ENCODE peak calls at places on chromosomes 7 and 10, in eight cellular contexts. L is A549, Z is H54, T is GM12892, U is stomach, M is Peyer's patch, J is vagina, B is breast epithelium. G is an unnamed sample.

GRCh38 chr7:77199008-77199966 is at the start of gene FGL2:
- DNase-seq in L (no peak), J (no peak), T (no peak), B (peak), Z (no peak), U (peak), M (peak), G (no peak)

GRCh38 chr10:111956841-111957240 is 226.7 kb downstream of the GPAM start:
- DNase-seq in J (no peak), Z (no peak), U (no peak), T (no peak), L (peak), M (no peak), B (no peak), G (no peak)

GRCh38 chr7:142711196-142711595 is 38.1 kb upstream of the PRSS1 start:
- DNase-seq in L (no peak), T (no peak), J (no peak), B (no peak), U (no peak), Z (no peak), M (no peak), G (no peak)

GRCh38 chr7:155255660-155256059 is 42.0 kb upstream of the INSIG1 start:
- DNase-seq in J (no peak), B (no peak), M (no peak), U (no peak), Z (no peak), L (no peak), T (no peak), G (no peak)

GRCh38 chr7:157978766-157979165 is 608.9 kb downstream of the PTPRN2 start:
- DNase-seq in L (no peak), T (no peak), U (no peak), M (no peak), Z (no peak), B (no peak), J (no peak), G (no peak)

GRCh38 chr10:67612577-67613537 is 83.1 kb downstream of the CTNNA3 start:
- DNase-seq in L (no peak), Z (peak), B (no peak), J (no peak), T (no peak), M (no peak), U (no peak), G (no peak)

GRCh38 chr7:148410905-148411304 is 179.7 kb upstream of the C7orf33 start:
- DNase-seq in Z (no peak), L (no peak), B (no peak), T (no peak), M (no peak), J (no peak), U (no peak), G (no peak)

GRCh38 chr7:129989466-129989865 is 36.7 kb upstream of the UBE2H start:
- DNase-seq in L (no peak), M (no peak), B (no peak), Z (no peak), T (no peak), U (no peak), J (no peak), G (no peak)

GRCh38 chr10:113316506-113316905 is 236.3 kb upstream of the HABP2 start:
- DNase-seq in Z (no peak), J (no peak), M (no peak), L (no peak), B (no peak), U (no peak), T (no peak), G (no peak)

GRCh38 chr7:157963526-157963925 is 624.1 kb downstream of the PTPRN2 start:
- DNase-seq in M (no peak), J (no peak), B (no peak), L (no peak), T (no peak), U (no peak), Z (no peak), G (no peak)

GRCh38 chr10:102645741-102646609 is 1.7 kb downstream of the TRIM8 start:
- DNase-seq in T (peak), B (peak), Z (peak), M (peak), U (peak), J (no peak), L (peak), G (peak)
- TF ChIP-seq POLR2A in T (no peak), B (peak), Z (peak), M (peak), U (no peak), J (no peak), L (peak), G (peak)

GRCh38 chr7:100720645-100721504 is 607 bp downstream of the EPO start:
- DNase-seq in L (no peak), B (no peak), U (no peak), Z (no peak), J (no peak), T (no peak), M (no peak), G (no peak)
- TF ChIP-seq POLR2A in L (no peak), B (no peak), U (no peak), Z (no peak), J (no peak), T (no peak), M (no peak), G (no peak)

GRCh38 chr7:362416-363096 is 72.6 kb downstream of the FOXL3 start:
- DNase-seq in U (no peak), J (no peak), L (no peak), T (no peak), B (no peak), M (peak), Z (no peak), G (no peak)
- TF ChIP-seq POLR2A in U (no peak), J (no peak), L (no peak), T (no peak), B (no peak), M (no peak), Z (no peak), G (no peak)

GRCh38 chr7:12855036-12855435 is 167.6 kb downstream of the ARL4A start:
- DNase-seq in U (no peak), L (no peak), T (no peak), Z (no peak), J (no peak), M (no peak), B (no peak), G (no peak)

GRCh38 chr7:12851841-12852240 is 164.4 kb downstream of the ARL4A start:
- DNase-seq in L (peak), B (no peak), Z (no peak), U (no peak), J (no peak), T (no peak), M (no peak), G (no peak)

GRCh38 chr7:12847001-12847400 is 159.6 kb downstream of the ARL4A start:
- DNase-seq in T (no peak), B (no peak), M (no peak), Z (no peak), L (no peak), J (no peak), U (no peak), G (no peak)

GRCh38 chr7:12851142-12851541 is 163.7 kb downstream of the ARL4A start:
- DNase-seq in U (no peak), T (no peak), Z (no peak), M (no peak), L (no peak), J (no peak), B (no peak), G (no peak)
- TF ChIP-seq POLR2A in U (no peak), T (no peak), Z (no peak), M (no peak), L (no peak), J (no peak), B (no peak), G (no peak)

DNA sequence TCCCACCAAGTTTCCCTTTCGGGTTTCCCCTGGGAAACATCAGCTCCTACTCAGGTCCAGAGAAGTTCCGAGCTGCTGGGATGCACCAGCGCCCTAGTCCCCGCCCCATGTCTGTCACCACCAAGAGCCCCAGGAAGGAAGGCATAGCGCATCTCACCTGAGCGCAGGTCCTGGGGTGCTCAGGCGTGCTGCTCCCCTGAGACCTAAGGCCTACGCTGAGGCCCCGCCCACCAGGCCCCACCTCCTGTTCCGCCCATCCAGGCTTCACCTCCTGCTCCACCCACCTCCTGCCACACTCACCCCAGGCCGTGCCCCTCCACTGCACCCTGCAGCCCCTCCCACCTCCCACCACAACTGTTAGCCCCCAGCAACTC is 1.2 kb upstream of the TFR2 start:
- DNase-seq in J (no peak), B (no peak), M (peak), U (peak), Z (no peak), T (peak), L (no peak), G (no peak)
- TF ChIP-seq POLR2A in J (no peak), B (no peak), M (no peak), U (no peak), Z (no peak), T (no peak), L (no peak), G (no peak)

DNA sequence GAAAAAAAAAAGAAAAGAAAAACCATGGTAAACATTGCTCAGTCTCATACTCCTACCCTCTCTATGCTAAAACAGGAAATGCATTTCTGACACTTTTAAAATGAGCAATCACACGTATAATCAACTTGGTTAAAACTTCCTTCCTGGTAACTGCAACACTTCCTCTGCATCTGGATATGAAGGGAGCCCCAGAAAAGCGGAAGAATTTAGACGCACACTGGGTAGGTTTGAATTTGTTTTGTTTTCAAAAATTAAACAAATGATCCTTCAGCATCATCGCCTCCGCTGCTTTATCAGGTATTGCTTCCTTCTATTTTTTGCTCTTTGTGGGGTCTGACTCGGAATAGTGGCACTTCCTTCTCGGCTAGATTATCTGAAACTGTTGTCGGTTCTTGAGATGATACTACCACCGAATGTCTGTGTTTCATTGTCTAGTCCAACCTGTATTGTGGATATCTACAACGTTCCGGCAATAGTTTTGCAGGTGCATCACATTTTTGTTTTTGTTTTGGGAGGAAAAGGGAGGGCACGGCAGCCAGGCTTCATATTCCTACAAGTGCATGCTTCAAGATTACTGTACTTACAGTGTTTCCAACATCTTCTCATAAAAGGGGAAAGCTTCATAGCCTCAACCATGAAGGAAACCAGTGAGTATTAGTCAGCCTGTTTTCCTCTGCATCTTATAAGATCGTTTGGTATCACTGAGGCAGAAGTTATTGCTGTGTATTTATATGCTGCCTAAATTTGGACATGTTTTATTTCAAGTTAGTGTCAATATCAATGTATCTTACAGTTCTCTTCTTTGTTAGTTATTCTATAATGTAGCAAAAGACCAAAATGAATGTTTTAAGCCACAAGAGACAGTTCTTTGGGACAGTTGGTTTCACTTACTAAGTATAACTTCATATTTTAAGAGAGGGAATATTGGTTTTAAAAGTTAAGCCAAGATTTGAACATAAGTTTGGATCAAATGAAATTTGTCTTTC is at the start of gene PIK3CG:
- DNase-seq in M (no peak), L (no peak), U (no peak), T (peak), Z (no peak), B (no peak), J (no peak), G (no peak)
- TF ChIP-seq POLR2A in M (no peak), L (no peak), U (no peak), T (no peak), Z (no peak), B (no peak), J (no peak), G (no peak)

GRCh38 chr7:141630621-141631020 is 71.3 kb downstream of the DENND11 start:
- DNase-seq in B (no peak), T (no peak), L (no peak), J (no peak), Z (no peak), M (no peak), U (no peak), G (no peak)
- TF ChIP-seq POLR2A in B (no peak), T (no peak), L (no peak), J (no peak), Z (no peak), M (no peak), U (no peak), G (no peak)

GRCh38 chr7:31084226-31084625 is 32.1 kb downstream of the ADCYAP1R1 start:
- DNase-seq in U (no peak), B (no peak), Z (no peak), J (no peak), M (peak), T (no peak), L (no peak), G (no peak)
- TF ChIP-seq POLR2A in U (no peak), B (no peak), Z (no peak), J (no peak), M (no peak), T (no peak), L (no peak), G (no peak)